ENCODE peak calls at places on chromosomes 2 and 18, in seven cellular contexts. S is right cardiac atrium; J is H9; K is CD4-positive, alpha-beta T cell; M is neural progenitor cell; Z is SK-N-MC; H is cardiac muscle cell. N is an unnamed sample.
A peak's percentile ranks its signal among the peaks of the same experiment; 100 is the strongest.

GRCh38 chr2:120421830-120422175 is 75.9 kb downstream of the INHBB start:
- DNase-seq in Z (no peak), K (no peak), M (no peak), S (no peak), J (peak; percentile 26), H (no peak), N (no peak)

GRCh38 chr2:136997550-136997949 is 232.2 kb downstream of the THSD7B start:
- DNase-seq in K (no peak), Z (no peak), M (no peak), J (no peak), S (no peak), H (no peak), N (no peak)

GRCh38 chr2:193895226-193895625 is 1700.5 kb upstream of the TMEFF2 start:
- DNase-seq in J (no peak), S (no peak), Z (no peak), H (peak; percentile 0), M (no peak), K (no peak), N (no peak)

GRCh38 chr2:27021253-27021801 is 11.4 kb upstream of the TMEM214 start:
- DNase-seq in H (peak; percentile 54), S (no peak), M (no peak), Z (no peak), K (no peak), J (no peak), N (no peak)

GRCh38 chr2:65482971-65483370 is 50.6 kb upstream of the SPRED2 start:
- DNase-seq in Z (no peak), S (no peak), M (no peak), J (no peak), H (no peak), K (no peak), N (no peak)

GRCh38 chr2:207640160-207640559 is 15.0 kb upstream of the METTL21A start:
- DNase-seq in Z (no peak), K (no peak), M (no peak), S (no peak), H (no peak), J (no peak), N (no peak)

GRCh38 chr18:59024829-59025228 is 114.9 kb upstream of the SEC11C start:
- DNase-seq in M (no peak), S (peak; percentile 70), Z (no peak), K (no peak), H (peak; percentile 69), J (no peak), N (no peak)

GRCh38 chr2:108270346-108270745 is 18.3 kb upstream of the SULT1C2 start:
- DNase-seq in J (no peak), S (no peak), H (no peak), K (no peak), M (no peak), Z (no peak), N (no peak)

GRCh38 chr2:175855236-175855635 is 146.8 kb downstream of the LNPK start:
- DNase-seq in M (no peak), H (no peak), Z (no peak), S (no peak), J (no peak), K (no peak), N (no peak)

GRCh38 chr2:103448416-103448815 is 686.6 kb downstream of the TMEM182 start:
- DNase-seq in M (no peak), K (no peak), Z (no peak), S (no peak), J (no peak), H (no peak), N (no peak)

GRCh38 chr2:238127165-238128060 is 11.1 kb upstream of the KLHL30 start:
- DNase-seq in S (peak; percentile 73), Z (no peak), H (peak; percentile 74), K (no peak), M (peak; percentile 37), J (no peak), N (no peak)

GRCh38 chr2:57119141-57119540 is 927.5 kb upstream of the VRK2 start:
- DNase-seq in K (no peak), H (no peak), J (no peak), Z (no peak), M (no peak), S (no peak), N (no peak)

GRCh38 chr2:176854878-176855277 is 357.7 kb upstream of the HNRNPA3 start:
- DNase-seq in J (no peak), S (no peak), Z (no peak), H (no peak), K (no peak), M (no peak), N (no peak)

GRCh38 chr18:6327895-6328623 is 86.7 kb downstream of the L3MBTL4 start:
- DNase-seq in Z (no peak), K (no peak), J (no peak), M (no peak), H (no peak), S (no peak), N (no peak)

GRCh38 chr2:36911012-36911411 is 55.3 kb downstream of the STRN start:
- DNase-seq in Z (no peak), S (no peak), K (no peak), H (no peak), M (no peak), J (no peak), N (no peak)

GRCh38 chr2:241072553-241073165 is 29.4 kb downstream of the MTERF4 start:
- DNase-seq in M (no peak), K (no peak), H (no peak), S (no peak), J (no peak), Z (no peak), N (no peak)

GRCh38 chr2:74384051-74384450 is 3.9 kb upstream of the DCTN1 start:
- DNase-seq in M (no peak), K (no peak), J (no peak), S (no peak), Z (no peak), H (peak; percentile 26), N (no peak)

GRCh38 chr2:205654878-205655601 is 27.3 kb upstream of the NRP2 start:
- DNase-seq in H (peak; percentile 20), M (no peak), Z (no peak), J (no peak), S (no peak), K (no peak), N (no peak)

GRCh38 chr2:105864262-105864661 is 119.5 kb downstream of the NCK2 start:
- DNase-seq in H (no peak), J (no peak), M (no peak), Z (no peak), S (no peak), K (no peak), N (no peak)

GRCh38 chr18:35244671-35245070 is 3.8 kb downstream of the ZNF397 start:
- DNase-seq in K (no peak), S (no peak), M (no peak), H (no peak), J (no peak), Z (no peak), N (no peak)

GRCh38 chr18:35247412-35248249 is 6.8 kb downstream of the ZNF397 start:
- DNase-seq in M (no peak), H (no peak), K (no peak), Z (no peak), S (no peak), J (no peak), N (no peak)

GRCh38 chr18:35245719-35246317 is 5.0 kb downstream of the ZNF397 start:
- DNase-seq in K (no peak), M (no peak), J (no peak), H (no peak), S (no peak), Z (no peak), N (no peak)

GRCh38 chr18:35248429-35248828 is 7.6 kb downstream of the ZNF397 start:
- DNase-seq in J (no peak), M (no peak), Z (no peak), S (no peak), H (no peak), K (no peak), N (no peak)

DNA sequence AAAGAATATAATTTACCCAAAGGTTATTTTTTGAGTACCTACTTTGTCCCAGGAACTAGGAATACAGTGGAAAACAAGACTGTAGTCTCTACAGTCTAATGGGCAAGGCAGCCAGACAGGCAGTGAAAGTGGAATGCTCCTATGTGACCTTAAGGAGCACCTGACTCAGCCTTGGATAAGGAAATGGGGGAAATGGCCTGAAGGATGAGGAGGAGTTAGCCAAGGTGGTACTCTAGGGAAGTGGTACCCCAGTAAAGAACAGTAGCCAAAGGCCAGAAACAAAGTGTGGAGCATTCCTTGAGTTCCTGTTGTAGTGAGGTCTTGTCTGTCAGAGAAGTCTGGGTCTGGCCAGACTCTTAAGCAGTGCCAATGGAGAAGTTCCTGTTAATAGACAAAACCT is 6.0 kb downstream of the ZNF397 start:
- DNase-seq in S (no peak), Z (no peak), M (no peak), K (no peak), J (no peak), H (no peak), N (no peak)
- H3K9me3 ChIP-seq in S (no peaks in the 10 kb centered on the region), Z (peaks cover 47% of the 10 kb centered on the region), M (no peaks in the 10 kb centered on the region), K (no peaks in the 10 kb centered on the region), J (no peaks in the 10 kb centered on the region), H (no peaks in the 10 kb centered on the region), N (no peaks in the 10 kb centered on the region)

GRCh38 chr2:9596621-9597311 is 34.0 kb downstream of the YWHAQ start:
- DNase-seq in K (no peak), Z (no peak), J (no peak), H (no peak), S (no peak), M (no peak), N (no peak)

GRCh38 chr2:9602412-9602811 is 28.4 kb downstream of the YWHAQ start:
- DNase-seq in J (no peak), K (no peak), S (no peak), Z (no peak), M (no peak), H (no peak), N (no peak)

GRCh38 chr2:9601397-9601796 is 29.4 kb downstream of the YWHAQ start:
- DNase-seq in J (no peak), S (no peak), M (no peak), H (no peak), Z (no peak), K (no peak), N (no peak)

GRCh38 chr2:9595746-9596145 is 35.1 kb downstream of the YWHAQ start:
- DNase-seq in H (no peak), M (no peak), J (no peak), Z (no peak), S (no peak), K (no peak), N (no peak)

DNA sequence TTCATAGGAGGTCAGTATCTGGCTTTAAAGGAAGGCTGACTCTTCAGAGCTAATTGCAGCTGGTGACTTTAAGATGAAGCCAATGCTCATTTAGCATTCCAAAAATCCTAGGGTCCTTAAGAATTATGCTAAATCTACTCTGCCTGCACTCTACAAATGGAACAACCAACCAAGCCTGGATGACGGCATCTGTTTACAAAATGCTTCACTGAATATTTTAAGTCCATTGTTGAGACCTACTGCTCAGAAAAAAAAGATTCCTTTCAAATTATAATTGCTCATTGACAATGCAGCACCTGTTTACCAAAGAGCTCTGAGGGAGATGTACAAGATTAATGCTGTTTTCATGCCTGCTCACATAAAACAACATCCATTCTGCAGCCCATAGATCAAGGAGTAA is 31.4 kb downstream of the YWHAQ start:
- DNase-seq in Z (no peak), H (no peak), J (no peak), S (no peak), K (no peak), M (no peak), N (no peak)
- H3K9me3 ChIP-seq in Z (peaks cover 7% of the 10 kb centered on the region), H (no peaks in the 10 kb centered on the region), J (no peaks in the 10 kb centered on the region), S (no peaks in the 10 kb centered on the region), K (no peaks in the 10 kb centered on the region), M (no peaks in the 10 kb centered on the region), N (peaks cover 6% of the 10 kb centered on the region)

GRCh38 chr2:2751715-2752315 is 420.7 kb upstream of the MYT1L start:
- DNase-seq in J (no peak), H (no peak), S (no peak), K (no peak), M (no peak), Z (no peak), N (no peak)
- H3K9me3 ChIP-seq in J (peaks cover 8% of the 10 kb centered on the region), H (no peaks in the 10 kb centered on the region), S (no peaks in the 10 kb centered on the region), K (peaks cover 12% of the 10 kb centered on the region), M (no peaks in the 10 kb centered on the region), Z (no peaks in the 10 kb centered on the region), N (no peaks in the 10 kb centered on the region)

GRCh38 chr2:14451312-14451711 is 181.2 kb upstream of the LRATD1 start:
- DNase-seq in J (no peak), H (no peak), Z (no peak), K (no peak), M (peak; percentile 4), S (no peak), N (no peak)
- H3K9me3 ChIP-seq in J (peaks cover 3% of the 10 kb centered on the region), H (no peaks in the 10 kb centered on the region), Z (no peaks in the 10 kb centered on the region), K (peaks cover 3% of the 10 kb centered on the region), M (no peaks in the 10 kb centered on the region), S (peaks cover 4% of the 10 kb centered on the region), N (no peaks in the 10 kb centered on the region)